ENCODE peak calls at places on chromosome 15, in four cellular contexts. C, J, K and X are unnamed samples.

GRCh38 chr15:50024183-50024795 is 94.7 kb downstream of the ATP8B4 start:
- DNase-seq in C (no peak), J (peak; percentile 39), K (no peak), X (peak; percentile 41)

GRCh38 chr15:57751177-57751800 is 44.8 kb downstream of the POLR2M start:
- DNase-seq in K (no peak), J (no peak), C (no peak), X (peak; percentile 40)

GRCh38 chr15:58340176-58340575 is 91.6 kb upstream of the LIPC start:
- DNase-seq in J (no peak), K (no peak), C (no peak), X (peak; percentile 63)

GRCh38 chr15:60795889-60796288 is 316.9 kb upstream of the ICE2 start:
- DNase-seq in C (no peak), K (peak; percentile 76), J (no peak), X (no peak)

GRCh38 chr15:56052389-56053045 is 59.1 kb upstream of the NEDD4 start:
- DNase-seq in C (peak; percentile 31), J (no peak), K (no peak), X (peak; percentile 68)

GRCh38 chr15:50066202-50066601 is 52.8 kb downstream of the ATP8B4 start:
- DNase-seq in K (no peak), C (no peak), J (no peak), X (peak; percentile 32)

GRCh38 chr15:60612400-60613048 is 133.6 kb upstream of the ICE2 start:
- DNase-seq in K (no peak), C (no peak), J (no peak), X (no peak)

GRCh38 chr15:78616506-78616905 is 4.3 kb downstream of the CHRNA3 start:
- DNase-seq in J (no peak), C (no peak), K (no peak), X (no peak)

GRCh38 chr15:99502661-99503060 is 63.1 kb upstream of the MEF2A start:
- DNase-seq in C (no peak), J (no peak), K (no peak), X (no peak)

GRCh38 chr15:25170113-25170731 is 215.4 kb downstream of the SNRPN start:
- DNase-seq in C (no peak), K (no peak), J (peak; percentile 21), X (no peak)

GRCh38 chr15:101058735-101059134 is 139.6 kb downstream of the LRRK1 start:
- DNase-seq in J (no peak), K (no peak), C (no peak), X (no peak)

GRCh38 chr15:97502038-97502437 is 458.5 kb upstream of the ARRDC4 start:
- DNase-seq in C (no peak), K (no peak), J (no peak), X (no peak)

GRCh38 chr15:63372018-63372705 is 9.5 kb downstream of the CA12 start:
- DNase-seq in J (no peak), C (peak; percentile 81), K (no peak), X (peak; percentile 98)

DNA sequence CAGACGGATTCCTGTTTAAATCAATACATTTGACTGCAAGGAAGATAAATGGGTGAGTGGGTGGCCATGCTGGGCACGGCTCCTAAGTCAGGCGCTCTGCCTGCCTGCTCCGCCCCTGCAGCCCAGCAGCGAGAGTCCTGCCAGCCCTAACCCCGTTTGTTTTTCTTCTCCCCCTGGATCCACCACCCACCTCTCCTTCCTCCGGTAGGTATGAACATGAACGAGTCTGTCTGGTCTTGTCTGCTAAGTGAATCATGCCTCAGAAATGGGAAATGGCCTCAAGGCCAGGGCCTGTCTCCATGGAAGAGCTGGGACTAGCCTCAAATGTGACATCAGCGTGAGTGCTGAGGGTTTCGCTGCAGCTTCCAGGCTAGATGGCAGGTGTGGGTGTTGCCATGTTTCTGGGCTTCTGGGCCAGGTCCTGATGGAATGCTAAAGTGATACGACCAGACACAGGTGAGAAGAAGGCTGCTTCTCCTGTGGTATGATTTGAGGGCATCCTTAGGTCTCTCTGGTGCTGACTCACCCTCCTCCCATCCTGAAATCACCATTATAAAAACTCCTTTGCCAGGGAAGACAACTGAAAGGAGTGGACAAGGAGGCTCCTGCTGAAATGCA is 5.6 kb upstream of the FEM1B start:
- DNase-seq in J (no peak), K (no peak), C (peak; percentile 71), X (peak; percentile 92)
- TF ChIP-seq POLR2A in J (peak; percentile 9), K (no peak), C (no peak), X (no peak)

GRCh38 chr15:76345269-76345879 is 8.8 kb downstream of the ISL2 start:
- DNase-seq in K (no peak), C (no peak), J (no peak), X (no peak)
- H3K4me3 ChIP-seq in K (peak overlapping the region; percentile 68), C (no peak overlapping the region), J (no peak overlapping the region), X (no peak overlapping the region)

GRCh38 chr15:92881570-92881837 is 18.6 kb upstream of the CHD2 start:
- DNase-seq in K (no peak), J (no peak), C (no peak), X (no peak)

GRCh38 chr15:92883643-92884458 is 16.3 kb upstream of the CHD2 start:
- DNase-seq in K (no peak), C (no peak), J (no peak), X (peak; percentile 62)

GRCh38 chr15:92881838-92882696 is 18.1 kb upstream of the CHD2 start:
- DNase-seq in J (peak; percentile 99), K (peak; percentile 100), C (peak; percentile 100), X (peak; percentile 100)

GRCh38 chr15:92884459-92884812 is 15.7 kb upstream of the CHD2 start:
- DNase-seq in K (no peak), J (no peak), C (no peak), X (no peak)

GRCh38 chr15:92882697-92883642 is 17.2 kb upstream of the CHD2 start:
- DNase-seq in J (peak; percentile 64), C (no peak), K (no peak), X (no peak)
- TF ChIP-seq POLR2A in J (peak; percentile 93), C (peak; percentile 93), K (peak; percentile 79), X (peak; percentile 98)

GRCh38 chr15:44666208-44667038 is 3.0 kb upstream of the SPG11 start:
- DNase-seq in J (no peak), C (no peak), K (peak; percentile 62), X (no peak)
- H3K4me3 ChIP-seq in J (no peak overlapping the region), C (no peak overlapping the region), K (peak overlapping the region; percentile 46), X (no peak overlapping the region)

GRCh38 chr15:70826634-70827033 is 27.3 kb downstream of the LARP6 start:
- DNase-seq in K (no peak), C (peak; percentile 41), J (no peak), X (peak; percentile 74)
- TF ChIP-seq POLR2A in K (no peak), C (no peak), J (no peak), X (no peak)